ENCODE peak calls at places on chromosomes 1 and 21, in five cellular contexts. B is CD8-positive, alpha-beta T cell; W is mucosa of descending colon; Y is lower lobe of right lung; L is mammary epithelial cell. H is an unnamed sample. For H3K4me1, the result is how much of the 10 kb centered on the place peaks cover.

GRCh38 chr1:57369889-57370288 is 54.0 kb downstream of the DAB1 start:
- DNase-seq in B (no peak), W (no peak), Y (no peak), L (no peak), H (no peak)

GRCh38 chr1:215474940-215475339 is 92.2 kb upstream of the KCTD3 start:
- DNase-seq in B (no peak), W (no peak), Y (no peak), L (no peak), H (no peak)

GRCh38 chr1:41340655-41341364 is 20.4 kb upstream of the FOXO6 start:
- DNase-seq in B (no peak), W (no peak), Y (no peak), L (no peak), H (no peak)

GRCh38 chr1:177862916-177863315 is 106.9 kb downstream of the SEC16B start:
- DNase-seq in B (no peak), W (no peak), Y (no peak), L (no peak), H (no peak)

GRCh38 chr1:18234790-18235242 is 127.2 kb downstream of the IGSF21 start:
- DNase-seq in B (no peak), W (no peak), Y (no peak), L (peak), H (peak)

GRCh38 chr1:180918519-180918918 is 5.8 kb downstream of the KIAA1614 start:
- DNase-seq in B (no peak), W (no peak), Y (no peak), L (no peak), H (no peak)

GRCh38 chr1:175338447-175339135 is 146.0 kb upstream of the KIAA0040 start:
- DNase-seq in B (peak), W (no peak), Y (no peak), L (no peak), H (peak)

GRCh38 chr1:78676347-78676982 is 26.8 kb downstream of the IFI44 start:
- DNase-seq in B (peak), W (no peak), Y (no peak), L (peak), H (peak)

GRCh38 chr1:172638885-172639831 is 19.7 kb upstream of the FASLG start:
- DNase-seq in B (peak), W (no peak), Y (no peak), L (peak), H (peak)

GRCh38 chr1:153880962-153881361 is 41.8 kb downstream of the GATAD2B start:
- DNase-seq in B (peak), W (peak), Y (peak), L (peak), H (peak)

GRCh38 chr1:200409203-200409760 is 554 bp downstream of the ZNF281 start:
- DNase-seq in B (peak), W (peak), Y (peak), L (no peak), H (peak)

GRCh38 chr1:9282436-9282955 is 10.2 kb upstream of the SPSB1 start:
- DNase-seq in B (no peak), W (peak), Y (no peak), L (no peak), H (no peak)

GRCh38 chr1:9438431-9439073 is 100.7 kb upstream of the SLC25A33 start:
- DNase-seq in B (no peak), W (no peak), Y (no peak), L (peak), H (no peak)

GRCh38 chr1:33429846-33430750 is 797 bp downstream of the PHC2 start:
- DNase-seq in B (peak), W (peak), Y (peak), L (peak), H (no peak)

GRCh38 chr1:186620951-186621350 is 59.3 kb downstream of the PTGS2 start:
- DNase-seq in B (no peak), W (no peak), Y (no peak), L (peak), H (no peak)

GRCh38 chr1:239361403-239361802 is 25.0 kb upstream of the CHRM3 start:
- DNase-seq in B (no peak), W (no peak), Y (no peak), L (peak), H (no peak)

GRCh38 chr1:8396912-8397406 is 79.0 kb downstream of the SLC45A1 start:
- DNase-seq in B (no peak), W (no peak), Y (no peak), L (peak), H (no peak)

GRCh38 chr1:21829294-21829693 is 17.2 kb downstream of the LDLRAD2 start:
- DNase-seq in B (no peak), W (no peak), Y (no peak), L (no peak), H (no peak)

GRCh38 chr1:31396633-31397351 is 16.2 kb upstream of the SERINC2 start:
- DNase-seq in B (no peak), W (no peak), Y (no peak), L (peak), H (no peak)

GRCh38 chr1:170307426-170307825 is 161.7 kb downstream of the NTMT2 start:
- DNase-seq in B (no peak), W (no peak), Y (no peak), L (peak), H (no peak)

GRCh38 chr21:16563795-16564194 is 834.0 kb downstream of the USP25 start:
- DNase-seq in B (no peak), W (no peak), Y (peak), L (peak), H (no peak)

GRCh38 chr1:173222149-173223030 is 15.3 kb upstream of the TNFSF4 start:
- DNase-seq in B (no peak), W (no peak), Y (no peak), L (no peak), H (no peak)

GRCh38 chr1:52037402-52037814 is 3.8 kb upstream of the KTI12 start:
- DNase-seq in B (no peak), W (no peak), Y (no peak), L (no peak), H (peak)

GRCh38 chr1:91744973-91745648 is 140.8 kb downstream of the TGFBR3 start:
- DNase-seq in B (no peak), W (no peak), Y (no peak), L (no peak), H (no peak)

GRCh38 chr1:59071289-59071688 is 225.6 kb upstream of the FGGY start:
- DNase-seq in B (peak), W (peak), Y (no peak), L (no peak), H (peak)

GRCh38 chr1:198741744-198742143 is 102.9 kb downstream of the PTPRC start:
- DNase-seq in B (no peak), W (no peak), Y (no peak), L (no peak), H (no peak)

GRCh38 chr1:246567258-246568235 is 1.3 kb downstream of the CNST start:
- DNase-seq in B (no peak), W (no peak), Y (no peak), L (peak), H (no peak)

GRCh38 chr1:91777630-91778300 is 108.2 kb downstream of the TGFBR3 start:
- DNase-seq in B (no peak), W (no peak), Y (no peak), L (no peak), H (no peak)

GRCh38 chr1:158095737-158096335 is 84.9 kb upstream of the CD1D start:
- DNase-seq in B (no peak), W (peak), Y (no peak), L (no peak), H (peak)

GRCh38 chr1:220784751-220785150 is 2.0 kb upstream of the MTARC1 start:
- DNase-seq in B (no peak), W (no peak), Y (no peak), L (no peak), H (peak)

GRCh38 chr1:91635763-91636162 is 135.1 kb downstream of the CDC7 start:
- DNase-seq in B (no peak), W (no peak), Y (no peak), L (peak), H (no peak)

GRCh38 chr1:204670152-204670927 is 15.2 kb downstream of the LRRN2 start:
- DNase-seq in B (no peak), W (no peak), Y (no peak), L (peak), H (no peak)

GRCh38 chr1:110150330-110151174 is at the start of gene SLC6A17:
- DNase-seq in B (no peak), W (no peak), Y (no peak), L (peak), H (no peak)

GRCh38 chr1:44924835-44925464 is 61.4 kb downstream of the EIF2B3 start:
- DNase-seq in B (no peak), W (no peak), Y (no peak), L (peak), H (no peak)
- TF ChIP-seq CTCF in B (no peak), W (no peak), Y (peak), L (peak), H (peak)

DNA sequence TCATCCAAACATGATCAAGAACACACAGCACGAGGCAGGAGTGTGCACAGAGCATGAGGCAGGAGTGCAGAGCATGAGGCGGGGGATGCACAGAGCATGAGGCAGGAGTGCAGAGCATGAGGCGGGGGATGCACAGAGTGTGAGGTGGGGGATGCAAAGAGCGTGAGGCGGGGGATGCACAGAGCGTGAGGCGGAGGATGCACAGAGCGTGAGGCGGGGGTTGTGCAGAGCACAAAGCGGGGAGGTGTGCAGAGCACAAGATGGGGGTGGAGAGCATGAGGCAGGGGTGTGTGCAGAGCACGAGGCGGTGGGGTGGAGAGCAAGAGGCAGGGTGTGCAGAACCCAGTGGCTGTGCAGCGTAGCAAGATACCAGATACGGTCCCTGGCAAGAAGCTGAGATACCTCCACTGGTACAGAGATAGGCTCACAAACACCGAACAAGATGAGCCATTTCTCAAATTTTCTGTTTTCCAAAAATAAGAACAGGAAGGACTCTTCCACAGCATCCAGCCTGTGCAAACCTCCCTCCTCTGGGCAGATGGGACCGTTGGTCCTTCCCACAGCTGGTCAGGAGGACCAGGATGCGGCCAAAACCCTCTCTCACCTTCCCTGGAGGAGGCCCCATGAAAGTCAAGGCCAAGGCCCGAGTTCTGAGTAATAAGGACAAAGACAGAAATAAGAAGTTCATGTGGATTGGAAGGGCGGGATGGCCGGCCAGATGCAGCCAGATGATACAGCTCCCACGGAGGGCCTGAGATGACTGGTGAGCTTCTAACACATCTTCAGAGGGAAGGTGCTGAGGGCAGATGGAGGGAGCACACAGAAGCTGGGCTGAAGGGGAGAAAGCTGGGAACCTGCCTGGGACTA is 12.0 kb downstream of the SPATC1L start:
- DNase-seq in B (no peak), W (no peak), Y (no peak), L (no peak), H (peak)
- H3K4me1 ChIP-seq in B (under half), W (under half), Y (under half), L (under half), H (under half)

DNA sequence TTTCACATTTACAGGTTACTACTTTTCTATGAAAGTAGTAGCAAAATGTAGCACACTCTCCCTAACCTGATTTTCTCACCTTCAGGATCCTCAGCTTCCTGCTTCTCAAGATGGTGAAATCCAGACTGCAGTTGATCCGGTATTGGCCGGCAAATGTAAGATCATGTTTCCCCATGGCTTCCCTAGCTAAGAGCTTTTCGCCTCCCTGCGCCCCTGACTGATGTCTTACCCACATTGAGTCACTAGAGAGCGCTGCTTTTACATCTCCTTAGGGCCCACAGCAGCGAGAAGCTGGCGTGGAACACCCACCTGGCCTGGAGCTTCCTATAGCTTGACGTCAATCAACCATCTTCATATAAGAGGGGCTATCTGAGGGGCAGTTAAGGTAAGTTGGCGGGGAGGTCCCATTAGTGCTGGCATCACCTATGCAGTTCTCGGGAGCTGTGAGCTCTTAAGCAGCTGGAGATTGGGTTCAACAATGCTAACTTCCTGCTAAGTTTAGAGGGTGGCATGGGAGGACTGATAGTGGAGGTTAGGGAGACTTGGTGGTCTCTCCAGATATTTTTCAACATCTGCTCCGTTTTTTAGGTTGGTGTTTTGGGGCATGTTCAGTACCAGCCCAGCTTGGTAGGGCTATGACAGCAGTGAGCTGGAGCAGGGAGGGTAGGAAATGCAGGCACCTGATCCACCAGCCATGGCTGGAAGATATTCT is 5.5 kb downstream of the PTPN7 start:
- DNase-seq in B (peak), W (no peak), Y (peak), L (peak), H (peak)
- TF ChIP-seq CTCF in B (peak), W (peak), Y (peak), L (peak), H (no peak)

GRCh38 chr1:234490789-234491479 is 12.0 kb upstream of the TARBP1 start:
- DNase-seq in B (no peak), W (no peak), Y (no peak), L (no peak), H (no peak)
- H3K4me1 ChIP-seq in B (under half), W (under half), Y (under half), L (under half), H (under half)

GRCh38 chr1:5850503-5850902 is 141.7 kb downstream of the NPHP4 start:
- DNase-seq in B (no peak), W (no peak), Y (no peak), L (peak), H (no peak)
- TF ChIP-seq CTCF in B (no peak), W (no peak), Y (no peak), L (no peak), H (no peak)

GRCh38 chr1:201461193-201461657 is 7.8 kb downstream of the PHLDA3 start:
- DNase-seq in B (no peak), W (no peak), Y (no peak), L (peak), H (no peak)
- H3K4me1 ChIP-seq in B (under half), W (under half), Y (half or more), L (half or more), H (under half)

GRCh38 chr1:160255761-160256300 is 6.5 kb downstream of the DCAF8 start:
- DNase-seq in B (no peak), W (no peak), Y (no peak), L (no peak), H (no peak)
- TF ChIP-seq CTCF in B (no peak), W (no peak), Y (no peak), L (no peak), H (no peak)

GRCh38 chr1:39567302-39567701 is 9.3 kb downstream of the PABPC4 start:
- DNase-seq in B (no peak), W (no peak), Y (no peak), L (no peak), H (no peak)
- H3K4me1 ChIP-seq in B (under half), W (under half), Y (under half), L (under half), H (under half)

DNA sequence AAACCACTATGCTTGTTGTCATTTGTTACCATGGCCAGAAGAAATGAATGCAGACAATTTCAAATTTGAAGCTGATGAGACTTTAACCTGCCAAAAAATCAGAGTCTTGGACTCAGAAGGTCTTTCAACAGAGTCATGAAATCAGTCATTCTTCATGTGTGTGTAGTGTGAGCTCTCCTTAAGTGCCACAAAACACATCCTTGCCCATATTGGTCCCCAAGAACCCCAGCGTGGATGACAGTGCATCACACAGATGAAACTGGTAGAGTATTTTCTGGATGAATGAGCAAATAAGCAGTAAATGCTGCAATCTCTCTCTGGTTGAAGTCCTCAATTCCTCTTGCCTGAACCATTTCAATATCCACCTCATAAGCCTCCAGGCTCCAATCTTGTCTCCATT is 28.7 kb upstream of the ETS2 start:
- DNase-seq in B (no peak), W (no peak), Y (no peak), L (no peak), H (no peak)
- TF ChIP-seq CTCF in B (no peak), W (no peak), Y (no peak), L (no peak), H (no peak)

H was measured in colonic mucosa.